ENCODE peak calls at places on chromosomes 12 and 14, in five cellular contexts. S, N, Z, R and M are unnamed samples.

GRCh38 chr12:47715393-47715876 is 9.6 kb upstream of the RPAP3 start:
- DNase-seq in R (peak; percentile 70), N (peak; percentile 94), Z (no peak), S (peak; percentile 76), M (peak; percentile 54)

GRCh38 chr12:115916910-115917668 is 360.4 kb downstream of the MED13L start:
- DNase-seq in R (peak; percentile 71), S (no peak), Z (peak; percentile 32), N (no peak), M (no peak)

GRCh38 chr14:91924871-91925726 is 22.4 kb downstream of the FBLN5 start:
- DNase-seq in N (no peak), R (no peak), S (no peak), Z (no peak), M (no peak)

GRCh38 chr12:64796205-64796845 is 28.1 kb upstream of the TBC1D30 start:
- DNase-seq in S (peak; percentile 91), R (no peak), Z (peak; percentile 62), N (no peak), M (peak; percentile 40)

GRCh38 chr14:24184104-24184970 is 4.3 kb downstream of the IPO4 start:
- DNase-seq in Z (no peak), S (no peak), N (no peak), R (no peak), M (no peak)

GRCh38 chr12:43362910-43363694 is 188.9 kb downstream of the ADAMTS20 start:
- DNase-seq in R (no peak), S (no peak), Z (no peak), N (no peak), M (no peak)

GRCh38 chr14:24816011-24816928 is 182.3 kb upstream of the GZMB start:
- DNase-seq in Z (no peak), S (no peak), N (peak; percentile 39), R (no peak), M (no peak)

GRCh38 chr14:104536942-104537612 is 42.5 kb upstream of the C14orf180 start:
- DNase-seq in R (no peak), Z (peak; percentile 68), S (peak; percentile 15), N (no peak), M (no peak)

GRCh38 chr12:19239616-19240234 is 110.2 kb downstream of the PLEKHA5 start:
- DNase-seq in Z (no peak), R (no peak), N (no peak), S (no peak), M (no peak)

GRCh38 chr12:82130763-82131162 is 227.4 kb downstream of the CCDC59 start:
- DNase-seq in R (no peak), Z (no peak), N (no peak), S (no peak), M (no peak)

GRCh38 chr12:112964915-112965314 is 13.4 kb upstream of the OAS2 start:
- DNase-seq in N (peak; percentile 60), R (no peak), Z (no peak), S (no peak), M (no peak)

GRCh38 chr14:69077841-69078240 is 75.1 kb downstream of the DCAF5 start:
- DNase-seq in N (no peak), Z (peak; percentile 26), S (peak; percentile 87), R (no peak), M (no peak)

GRCh38 chr14:101595349-101595748 is 34.1 kb downstream of the DIO3 start:
- DNase-seq in Z (no peak), R (no peak), S (no peak), N (peak; percentile 79), M (no peak)

GRCh38 chr12:106048016-106048415 is 90.7 kb downstream of the NUAK1 start:
- DNase-seq in Z (no peak), N (peak; percentile 60), R (no peak), S (no peak), M (no peak)

GRCh38 chr12:57615637-57616036 is 4.4 kb downstream of the ARHGEF25 start:
- DNase-seq in R (no peak), Z (no peak), N (no peak), S (no peak), M (no peak)

GRCh38 chr14:23121401-23121800 is 2.3 kb upstream of the CEBPE start:
- DNase-seq in Z (peak; percentile 33), S (peak; percentile 69), R (no peak), N (no peak), M (no peak)

GRCh38 chr12:70070494-70071007 is 172.7 kb upstream of the CNOT2 start:
- DNase-seq in N (no peak), R (no peak), Z (no peak), S (peak; percentile 37), M (no peak)

GRCh38 chr12:95972832-95973465 is 23.2 kb downstream of the HAL start:
- DNase-seq in Z (no peak), S (no peak), R (no peak), N (no peak), M (no peak)

GRCh38 chr14:102986810-102987579 is 64.5 kb downstream of the AMN start:
- DNase-seq in R (no peak), S (peak; percentile 71), N (no peak), Z (no peak), M (no peak)